ENCODE peak calls at places on chromosomes 1 and 21, in nine cellular contexts. D is NCI-H345; O is AG10803; T is stimulated activated CD4-positive, alpha-beta T cell treated with anti-CD3 and anti-CD28 coated beads, TNF-alpha, amount 100 ng/mL, for 1 hour; R is aorta; P is HepG2; E is lower leg skin; S is body of pancreas; U is astrocyte of the spinal cord. Q is an unnamed sample.

GRCh38 chr21:32921632-32922230 is 104.0 kb upstream of the OLIG2 start:
- DNase-seq in O (no peak), T (no peak), R (no peak), E (peak; percentile 57), P (no peak), D (no peak), S (peak; percentile 31), U (no peak), Q (no peak)

GRCh38 chr1:247646867-247647266 is 32.7 kb downstream of the OR13G1 start:
- DNase-seq in R (no peak), U (no peak), T (no peak), P (no peak), E (no peak), D (no peak), S (no peak), O (no peak), Q (no peak)

GRCh38 chr1:173149887-173150286 is 57.2 kb downstream of the TNFSF4 start:
- DNase-seq in E (no peak), U (peak; percentile 12), S (no peak), P (no peak), T (no peak), R (no peak), O (peak; percentile 84), D (no peak), Q (peak; percentile 80)

GRCh38 chr1:202160377-202160940 is at the start of gene PTPN7:
- DNase-seq in E (no peak), R (peak; percentile 66), O (no peak), P (no peak), S (no peak), T (peak; percentile 67), D (no peak), U (no peak), Q (no peak)

GRCh38 chr1:146032613-146033219 is 11.2 kb upstream of the HJV start:
- DNase-seq in S (no peak), T (no peak), D (peak; percentile 80), R (no peak), O (peak; percentile 61), P (peak; percentile 59), U (peak; percentile 56), E (no peak), Q (peak; percentile 29)

GRCh38 chr1:8652607-8653046 is 164.8 kb downstream of the RERE start:
- DNase-seq in R (no peak), S (no peak), P (no peak), U (no peak), O (no peak), E (no peak), D (no peak), T (no peak), Q (no peak)

GRCh38 chr1:160708821-160709220 is 2.8 kb downstream of the CD48 start:
- DNase-seq in S (no peak), R (no peak), O (no peak), T (no peak), E (no peak), U (no peak), D (no peak), P (no peak), Q (no peak)

GRCh38 chr1:102099916-102100315 is 103.2 kb upstream of the OLFM3 start:
- DNase-seq in R (no peak), U (no peak), P (no peak), O (no peak), S (no peak), E (no peak), T (no peak), D (no peak), Q (no peak)

GRCh38 chr1:51927029-51927428 is 48.5 kb upstream of the NRDC start:
- DNase-seq in E (no peak), P (no peak), U (no peak), S (no peak), O (peak; percentile 60), R (no peak), T (no peak), D (no peak), Q (no peak)

GRCh38 chr21:36125513-36126121 is 9.3 kb upstream of the CBR3 start:
- DNase-seq in R (peak; percentile 64), P (peak; percentile 32), U (peak; percentile 62), S (peak; percentile 75), O (peak; percentile 59), E (peak; percentile 90), T (no peak), D (peak; percentile 68), Q (no peak)

GRCh38 chr1:1421147-1421906 is at the start of gene ANKRD65:
- DNase-seq in P (peak; percentile 74), D (peak; percentile 83), E (no peak), O (no peak), U (no peak), S (peak; percentile 76), T (no peak), R (no peak), Q (no peak)

GRCh38 chr1:22323846-22324504 is 127.7 kb upstream of the ZBTB40 start:
- DNase-seq in S (no peak), O (no peak), E (peak; percentile 68), D (peak; percentile 12), P (no peak), U (no peak), R (no peak), T (no peak), Q (no peak)

GRCh38 chr1:56958526-56958925 is 7.3 kb downstream of the C8B start:
- DNase-seq in P (no peak), D (no peak), U (no peak), T (no peak), E (no peak), O (peak; percentile 67), R (no peak), S (no peak), Q (peak; percentile 49)

GRCh38 chr21:27817061-27817460 is 850.2 kb upstream of the ADAMTS5 start:
- DNase-seq in S (no peak), T (no peak), D (no peak), O (peak; percentile 20), P (no peak), U (no peak), R (no peak), E (no peak), Q (no peak)

GRCh38 chr1:156413310-156414246 is 44.6 kb downstream of the RHBG start:
- DNase-seq in D (no peak), S (no peak), R (no peak), E (no peak), P (no peak), T (no peak), U (no peak), O (no peak), Q (no peak)

GRCh38 chr1:32652244-32652962 is 1.4 kb downstream of the RBBP4 start:
- DNase-seq in U (no peak), O (no peak), T (no peak), S (no peak), E (no peak), R (no peak), D (no peak), P (no peak), Q (no peak)